ENCODE peak calls at places on chromosomes 6 and 20, in seven cellular contexts. One of them, this sample, is unnamed.

GRCh38 chr6:166826264-166826663 is 130.1 kb downstream of the RNASET2 start:
- DNase-seq in astrocyte of the spinal cord: no peak
- DNase-seq in GM13976: no peak
- DNase-seq in occipital lobe: no peak
- DNase-seq in CD4-positive, alpha-beta T cell: no peak
- DNase-seq in CD8-positive, alpha-beta T cell: no peak
- DNase-seq in Right ventricle myocardium inferior: no peak
- DNase-seq in this sample: no peak

GRCh38 chr20:11060423-11061205 is 386.8 kb upstream of the JAG1 start:
- DNase-seq in astrocyte of the spinal cord: no peak
- DNase-seq in Right ventricle myocardium inferior: no peak
- DNase-seq in occipital lobe: no peak
- DNase-seq in CD4-positive, alpha-beta T cell: no peak
- DNase-seq in CD8-positive, alpha-beta T cell: no peak
- DNase-seq in GM13976: no peak
- DNase-seq in this sample: no peak

GRCh38 chr6:127971945-127972391 is 71.1 kb upstream of the THEMIS start:
- DNase-seq in GM13976: no peak
- DNase-seq in CD8-positive, alpha-beta T cell: peak; percentile 34
- DNase-seq in Right ventricle myocardium inferior: no peak
- DNase-seq in occipital lobe: no peak
- DNase-seq in CD4-positive, alpha-beta T cell: peak; percentile 53
- DNase-seq in astrocyte of the spinal cord: peak; percentile 79
- DNase-seq in this sample: peak; percentile 5

GRCh38 chr6:116115781-116116180 is 10.2 kb downstream of the COL10A1 start:
- DNase-seq in Right ventricle myocardium inferior: no peak
- DNase-seq in astrocyte of the spinal cord: peak; percentile 13
- DNase-seq in CD8-positive, alpha-beta T cell: no peak
- DNase-seq in GM13976: no peak
- DNase-seq in CD4-positive, alpha-beta T cell: no peak
- DNase-seq in occipital lobe: no peak
- DNase-seq in this sample: no peak

GRCh38 chr6:157760589-157761330 is 62.3 kb upstream of the SNX9 start:
- DNase-seq in GM13976: no peak
- DNase-seq in occipital lobe: no peak
- DNase-seq in CD8-positive, alpha-beta T cell: no peak
- DNase-seq in Right ventricle myocardium inferior: no peak
- DNase-seq in astrocyte of the spinal cord: peak; percentile 93
- DNase-seq in CD4-positive, alpha-beta T cell: no peak
- DNase-seq in this sample: no peak

GRCh38 chr6:166296035-166296883 is 11.9 kb downstream of the PRR18 start:
- DNase-seq in CD4-positive, alpha-beta T cell: no peak
- DNase-seq in CD8-positive, alpha-beta T cell: no peak
- DNase-seq in astrocyte of the spinal cord: no peak
- DNase-seq in GM13976: no peak
- DNase-seq in Right ventricle myocardium inferior: no peak
- DNase-seq in occipital lobe: no peak
- DNase-seq in this sample: no peak

GRCh38 chr6:113439861-113440260 is 417.3 kb upstream of the MARCKS start:
- DNase-seq in occipital lobe: no peak
- DNase-seq in astrocyte of the spinal cord: no peak
- DNase-seq in Right ventricle myocardium inferior: no peak
- DNase-seq in CD4-positive, alpha-beta T cell: no peak
- DNase-seq in GM13976: no peak
- DNase-seq in CD8-positive, alpha-beta T cell: no peak
- DNase-seq in this sample: no peak

GRCh38 chr6:73285674-73286283 is 22.8 kb upstream of the KHDC1 start:
- DNase-seq in CD4-positive, alpha-beta T cell: no peak
- DNase-seq in CD8-positive, alpha-beta T cell: no peak
- DNase-seq in GM13976: no peak
- DNase-seq in astrocyte of the spinal cord: peak; percentile 72
- DNase-seq in Right ventricle myocardium inferior: no peak
- DNase-seq in occipital lobe: no peak
- DNase-seq in this sample: peak; percentile 52

GRCh38 chr6:29725981-29726380 is 2.7 kb downstream of the HLA-F start:
- DNase-seq in astrocyte of the spinal cord: no peak
- DNase-seq in GM13976: no peak
- DNase-seq in CD4-positive, alpha-beta T cell: no peak
- DNase-seq in occipital lobe: no peak
- DNase-seq in Right ventricle myocardium inferior: no peak
- DNase-seq in CD8-positive, alpha-beta T cell: no peak
- DNase-seq in this sample: no peak

GRCh38 chr20:14632906-14633305 is 295.5 kb upstream of the FLRT3 start:
- DNase-seq in CD4-positive, alpha-beta T cell: no peak
- DNase-seq in astrocyte of the spinal cord: no peak
- DNase-seq in GM13976: no peak
- DNase-seq in occipital lobe: no peak
- DNase-seq in Right ventricle myocardium inferior: no peak
- DNase-seq in CD8-positive, alpha-beta T cell: no peak
- DNase-seq in this sample: no peak

GRCh38 chr6:105603779-105604592 is 201.1 kb upstream of the PREP start:
- DNase-seq in astrocyte of the spinal cord: peak; percentile 52
- DNase-seq in GM13976: no peak
- DNase-seq in Right ventricle myocardium inferior: no peak
- DNase-seq in CD8-positive, alpha-beta T cell: no peak
- DNase-seq in occipital lobe: no peak
- DNase-seq in CD4-positive, alpha-beta T cell: no peak
- DNase-seq in this sample: no peak

GRCh38 chr6:6008648-6009421 is 2.1 kb upstream of the NRN1 start:
- DNase-seq in GM13976: peak; percentile 92
- DNase-seq in astrocyte of the spinal cord: peak; percentile 66
- DNase-seq in occipital lobe: peak; percentile 41
- DNase-seq in CD8-positive, alpha-beta T cell: no peak
- DNase-seq in Right ventricle myocardium inferior: peak; percentile 88
- DNase-seq in CD4-positive, alpha-beta T cell: peak; percentile 32
- DNase-seq in this sample: peak; percentile 88

GRCh38 chr6:80336906-80337305 is 230.4 kb downstream of the BCKDHB start:
- DNase-seq in astrocyte of the spinal cord: no peak
- DNase-seq in occipital lobe: no peak
- DNase-seq in CD4-positive, alpha-beta T cell: no peak
- DNase-seq in CD8-positive, alpha-beta T cell: no peak
- DNase-seq in Right ventricle myocardium inferior: no peak
- DNase-seq in GM13976: no peak
- DNase-seq in this sample: no peak

GRCh38 chr20:63518351-63518861 is 2.2 kb upstream of the PPDPF start:
- DNase-seq in Right ventricle myocardium inferior: peak; percentile 66
- DNase-seq in CD8-positive, alpha-beta T cell: no peak
- DNase-seq in CD4-positive, alpha-beta T cell: no peak
- DNase-seq in astrocyte of the spinal cord: no peak
- DNase-seq in GM13976: no peak
- DNase-seq in occipital lobe: no peak
- DNase-seq in this sample: no peak

GRCh38 chr6:22940571-22941290 is 371.4 kb downstream of the HDGFL1 start:
- DNase-seq in Right ventricle myocardium inferior: no peak
- DNase-seq in occipital lobe: no peak
- DNase-seq in CD4-positive, alpha-beta T cell: no peak
- DNase-seq in astrocyte of the spinal cord: no peak
- DNase-seq in CD8-positive, alpha-beta T cell: no peak
- DNase-seq in GM13976: no peak
- DNase-seq in this sample: no peak

GRCh38 chr20:17646209-17646717 is 35.8 kb downstream of the RRBP1 start:
- DNase-seq in occipital lobe: no peak
- DNase-seq in Right ventricle myocardium inferior: peak; percentile 37
- DNase-seq in GM13976: no peak
- DNase-seq in CD8-positive, alpha-beta T cell: no peak
- DNase-seq in CD4-positive, alpha-beta T cell: no peak
- DNase-seq in astrocyte of the spinal cord: no peak
- DNase-seq in this sample: no peak

GRCh38 chr6:158353851-158354508 is 41.7 kb downstream of the TULP4 start:
- DNase-seq in occipital lobe: no peak
- DNase-seq in CD4-positive, alpha-beta T cell: no peak
- DNase-seq in astrocyte of the spinal cord: peak; percentile 51
- DNase-seq in CD8-positive, alpha-beta T cell: no peak
- DNase-seq in Right ventricle myocardium inferior: no peak
- DNase-seq in GM13976: no peak
- DNase-seq in this sample: no peak

GRCh38 chr20:20399705-20400104 is 31.8 kb downstream of the INSM1 start:
- DNase-seq in CD4-positive, alpha-beta T cell: no peak
- DNase-seq in GM13976: no peak
- DNase-seq in Right ventricle myocardium inferior: no peak
- DNase-seq in occipital lobe: no peak
- DNase-seq in astrocyte of the spinal cord: no peak
- DNase-seq in CD8-positive, alpha-beta T cell: no peak
- DNase-seq in this sample: no peak

GRCh38 chr20:32934580-32934979 is 69.7 kb downstream of the SUN5 start:
- DNase-seq in astrocyte of the spinal cord: no peak
- DNase-seq in CD8-positive, alpha-beta T cell: no peak
- DNase-seq in Right ventricle myocardium inferior: no peak
- DNase-seq in CD4-positive, alpha-beta T cell: no peak
- DNase-seq in occipital lobe: no peak
- DNase-seq in GM13976: no peak
- DNase-seq in this sample: no peak

GRCh38 chr6:163356743-163357142 is 57.8 kb upstream of the QKI start:
- DNase-seq in occipital lobe: no peak
- DNase-seq in CD8-positive, alpha-beta T cell: no peak
- DNase-seq in CD4-positive, alpha-beta T cell: no peak
- DNase-seq in astrocyte of the spinal cord: no peak
- DNase-seq in Right ventricle myocardium inferior: no peak
- DNase-seq in GM13976: no peak
- DNase-seq in this sample: no peak

GRCh38 chr6:43007126-43007525 is 6.6 kb downstream of the MEA1 start:
- DNase-seq in GM13976: no peak
- DNase-seq in CD4-positive, alpha-beta T cell: no peak
- DNase-seq in Right ventricle myocardium inferior: no peak
- DNase-seq in astrocyte of the spinal cord: no peak
- DNase-seq in occipital lobe: no peak
- DNase-seq in CD8-positive, alpha-beta T cell: no peak
- DNase-seq in this sample: no peak

GRCh38 chr6:112665815-112666214 is 318.7 kb downstream of the RFPL4B start:
- DNase-seq in CD4-positive, alpha-beta T cell: no peak
- DNase-seq in occipital lobe: no peak
- DNase-seq in GM13976: no peak
- DNase-seq in CD8-positive, alpha-beta T cell: no peak
- DNase-seq in astrocyte of the spinal cord: peak; percentile 40
- DNase-seq in Right ventricle myocardium inferior: no peak
- DNase-seq in this sample: no peak

GRCh38 chr6:118739976-118740771 is 88.8 kb upstream of the CEP85L start:
- DNase-seq in Right ventricle myocardium inferior: no peak
- DNase-seq in CD4-positive, alpha-beta T cell: no peak
- DNase-seq in astrocyte of the spinal cord: peak; percentile 15
- DNase-seq in occipital lobe: no peak
- DNase-seq in CD8-positive, alpha-beta T cell: no peak
- DNase-seq in GM13976: no peak
- DNase-seq in this sample: no peak

GRCh38 chr6:141677598-141678211 is 455.0 kb upstream of the GJE1 start:
- DNase-seq in astrocyte of the spinal cord: peak; percentile 57
- DNase-seq in CD8-positive, alpha-beta T cell: no peak
- DNase-seq in CD4-positive, alpha-beta T cell: no peak
- DNase-seq in GM13976: no peak
- DNase-seq in occipital lobe: no peak
- DNase-seq in Right ventricle myocardium inferior: no peak
- DNase-seq in this sample: no peak

GRCh38 chr20:8330785-8331699 is 199.0 kb downstream of the PLCB1 start:
- DNase-seq in occipital lobe: no peak
- DNase-seq in CD4-positive, alpha-beta T cell: no peak
- DNase-seq in Right ventricle myocardium inferior: no peak
- DNase-seq in astrocyte of the spinal cord: peak; percentile 23
- DNase-seq in CD8-positive, alpha-beta T cell: no peak
- DNase-seq in GM13976: no peak
- DNase-seq in this sample: no peak

GRCh38 chr6:19699990-19700389 is 137.2 kb upstream of the ID4 start:
- DNase-seq in CD4-positive, alpha-beta T cell: no peak
- DNase-seq in GM13976: no peak
- DNase-seq in astrocyte of the spinal cord: no peak
- DNase-seq in CD8-positive, alpha-beta T cell: no peak
- DNase-seq in Right ventricle myocardium inferior: no peak
- DNase-seq in occipital lobe: no peak
- DNase-seq in this sample: no peak

GRCh38 chr6:35790683-35791082 is 6.4 kb downstream of the CLPS start:
- DNase-seq in Right ventricle myocardium inferior: no peak
- DNase-seq in GM13976: no peak
- DNase-seq in CD8-positive, alpha-beta T cell: no peak
- DNase-seq in occipital lobe: no peak
- DNase-seq in astrocyte of the spinal cord: no peak
- DNase-seq in CD4-positive, alpha-beta T cell: no peak
- DNase-seq in this sample: no peak

GRCh38 chr6:524803-525202 is 132.1 kb downstream of the HUS1B start:
- DNase-seq in CD4-positive, alpha-beta T cell: peak; percentile 32
- DNase-seq in GM13976: no peak
- DNase-seq in occipital lobe: no peak
- DNase-seq in astrocyte of the spinal cord: no peak
- DNase-seq in CD8-positive, alpha-beta T cell: peak; percentile 21
- DNase-seq in Right ventricle myocardium inferior: no peak
- DNase-seq in this sample: no peak

GRCh38 chr6:165615629-165616028 is 47.4 kb downstream of the PDE10A start:
- DNase-seq in CD8-positive, alpha-beta T cell: no peak
- DNase-seq in astrocyte of the spinal cord: peak; percentile 58
- DNase-seq in CD4-positive, alpha-beta T cell: no peak
- DNase-seq in Right ventricle myocardium inferior: no peak
- DNase-seq in GM13976: no peak
- DNase-seq in occipital lobe: no peak
- DNase-seq in this sample: peak; percentile 50

This sample was measured in H54.